ENCODE peak calls at places on chromosomes 5 and 9, in four cellular contexts. V, B, G and L are unnamed samples.

GRCh38 chr5:74632947-74633356 is 7.6 kb downstream of the ENC1 start:
- DNase-seq in B (no peak), V (peak), G (no peak), L (no peak)

GRCh38 chr5:108259306-108259705 is 122.6 kb downstream of the FBXL17 start:
- DNase-seq in B (no peak), V (no peak), G (no peak), L (no peak)

GRCh38 chr5:57405984-57406383 is 76.6 kb downstream of the ACTBL2 start:
- DNase-seq in V (no peak), G (no peak), B (no peak), L (no peak)

GRCh38 chr5:154593091-154593490 is 115.1 kb upstream of the HAND1 start:
- DNase-seq in G (no peak), B (no peak), V (peak), L (no peak)

GRCh38 chr5:36657563-36657995 is 51.2 kb downstream of the SLC1A3 start:
- DNase-seq in B (peak), V (peak), G (peak), L (peak)

GRCh38 chr5:58944221-58944620 is 361.3 kb downstream of the RAB3C start:
- DNase-seq in B (no peak), V (peak), G (no peak), L (no peak)

GRCh38 chr9:120916573-120916972 is 10.0 kb downstream of the TRAF1 start:
- DNase-seq in B (peak), G (no peak), V (no peak), L (no peak)

GRCh38 chr9:87810008-87810407 is 72.7 kb upstream of the SPATA31E1 start:
- DNase-seq in V (no peak), G (no peak), B (no peak), L (no peak)

GRCh38 chr9:91212592-91213243 is 149.0 kb downstream of the AUH start:
- DNase-seq in G (no peak), V (no peak), B (no peak), L (no peak)

GRCh38 chr9:129610473-129611301 is 10.2 kb downstream of the C9orf50 start:
- DNase-seq in V (peak), G (peak), B (peak), L (peak)

GRCh38 chr9:87122947-87123685 is 175.8 kb upstream of the GAS1 start:
- DNase-seq in G (no peak), V (peak), B (no peak), L (no peak)

GRCh38 chr9:126532951-126533910 is 80.5 kb upstream of the LMX1B start:
- DNase-seq in G (no peak), V (no peak), B (no peak), L (no peak)

DNA sequence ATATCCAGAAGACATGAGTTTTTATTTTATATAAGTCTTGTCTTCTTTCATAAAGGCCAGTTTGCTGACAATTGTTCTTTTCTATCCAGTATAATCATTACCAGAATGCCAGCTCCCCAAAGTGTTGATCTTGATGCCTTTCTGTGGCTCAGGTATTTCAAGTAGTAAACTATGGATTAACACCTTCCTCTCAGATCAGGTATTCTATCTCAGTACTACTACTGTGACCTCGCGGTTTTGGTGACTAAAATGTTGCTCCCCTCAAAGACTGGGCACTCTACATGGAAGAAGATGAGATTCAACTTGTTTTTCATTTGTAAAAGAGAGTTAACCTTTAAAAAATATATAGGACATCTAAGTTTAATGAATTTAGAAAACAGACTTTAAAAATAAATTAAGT is 58.1 kb downstream of the GNG10 start:
- DNase-seq in B (no peak), V (no peak), G (no peak), L (no peak)
- H3K27ac ChIP-seq in B (no peak), V (no peak), G (no peak), L (no peak)

GRCh38 chr5:140806834-140807775 is at the start of gene PCDHA4:
- DNase-seq in G (peak), B (no peak), V (no peak), L (no peak)
- TF ChIP-seq CTCF in G (no peak), B (no peak), V (peak), L (no peak)

GRCh38 chr9:105154723-105155191 is 89.7 kb upstream of the SLC44A1 start:
- DNase-seq in G (no peak), V (no peak), B (no peak), L (no peak)

GRCh38 chr9:105151686-105151995 is 92.8 kb upstream of the SLC44A1 start:
- DNase-seq in B (no peak), G (no peak), V (no peak), L (no peak)

GRCh38 chr9:105158020-105158419 is 86.4 kb upstream of the SLC44A1 start:
- DNase-seq in G (no peak), V (no peak), B (no peak), L (no peak)

GRCh38 chr9:105158898-105159297 is 85.6 kb upstream of the SLC44A1 start:
- DNase-seq in G (no peak), V (no peak), B (no peak), L (no peak)

DNA sequence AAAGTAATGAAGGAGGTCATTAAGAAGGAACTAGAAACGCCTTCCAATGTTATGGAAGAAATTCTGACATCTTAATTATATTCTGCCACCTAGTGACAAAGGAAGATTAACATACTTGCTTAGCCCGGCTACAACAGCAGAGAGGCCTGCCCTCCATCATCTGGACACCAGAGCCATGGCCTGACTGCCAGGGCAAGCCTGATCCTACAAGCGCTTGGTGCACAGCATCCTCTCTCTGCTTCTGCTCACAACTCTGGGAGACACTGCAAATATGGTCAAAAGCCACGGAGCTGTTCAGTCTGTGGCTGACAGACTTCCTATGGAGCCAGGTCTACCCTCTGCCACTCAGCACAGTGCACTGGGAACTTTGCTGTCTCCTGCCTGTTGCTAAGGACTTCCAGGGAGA is 87.3 kb upstream of the SLC44A1 start:
- DNase-seq in G (peak), V (peak), B (no peak), L (peak)
- H3K27ac ChIP-seq in G (no peak), V (no peak), B (no peak), L (no peak)

GRCh38 chr5:127369772-127370171 is 79.2 kb downstream of the MEGF10 start:
- DNase-seq in B (no peak), G (no peak), V (no peak), L (no peak)

GRCh38 chr5:127367912-127368468 is 77.4 kb downstream of the MEGF10 start:
- DNase-seq in G (no peak), V (no peak), B (no peak), L (no peak)

GRCh38 chr5:127375124-127375523 is 84.5 kb downstream of the MEGF10 start:
- DNase-seq in B (no peak), V (no peak), G (no peak), L (no peak)

GRCh38 chr5:127373858-127374491 is 83.4 kb downstream of the MEGF10 start:
- DNase-seq in B (no peak), G (no peak), V (no peak), L (no peak)
- TF ChIP-seq CTCF in B (no peak), G (no peak), V (peak), L (no peak)

GRCh38 chr9:127850286-127850830 is 4.1 kb downstream of the ENG start:
- DNase-seq in B (no peak), G (no peak), V (no peak), L (no peak)
- H3K27ac ChIP-seq in B (no peak), G (peak), V (no peak), L (no peak)

GRCh38 chr5:5475967-5476366 is 53.5 kb downstream of the ICE1 start:
- DNase-seq in G (no peak), V (no peak), B (no peak), L (no peak)
- TF ChIP-seq CTCF in G (no peak), V (no peak), B (no peak), L (no peak)

DNA sequence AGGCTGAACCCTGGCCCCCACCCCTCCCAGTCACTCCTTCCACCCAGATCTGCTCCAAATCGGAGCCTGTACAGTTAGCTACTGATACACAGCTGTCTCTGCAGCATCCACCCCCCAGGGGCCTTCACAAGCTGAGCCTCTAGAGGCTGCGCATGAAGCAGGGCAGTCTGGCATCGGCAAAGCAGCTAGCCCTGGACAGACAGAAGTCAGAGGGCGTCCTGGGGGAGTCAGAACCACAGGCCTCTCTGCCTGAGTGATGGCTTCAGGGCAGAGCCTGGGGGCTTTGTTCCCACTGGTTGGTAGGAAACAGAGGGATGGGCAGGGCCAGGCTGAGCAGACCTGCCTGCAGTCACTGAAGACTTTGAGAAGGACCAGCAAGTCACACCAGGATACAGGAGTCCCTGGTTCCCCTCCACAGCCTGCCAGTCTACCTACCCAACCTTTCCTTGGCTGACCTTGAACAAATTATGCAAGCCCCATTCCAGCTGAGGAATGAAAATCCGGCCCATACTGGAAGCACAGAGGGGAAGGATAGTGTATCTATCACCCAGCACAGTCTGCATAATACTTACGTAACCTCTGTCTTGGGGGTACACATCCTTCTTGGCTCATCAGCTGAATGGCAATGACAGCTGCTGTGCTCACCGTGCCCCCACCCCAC is 8.7 kb downstream of the VDAC1 start:
- DNase-seq in V (no peak), B (no peak), G (no peak), L (no peak)
- H3K27ac ChIP-seq in V (no peak), B (no peak), G (peak), L (no peak)